ENCODE peak calls at places on chromosomes 7 and 10, in eight cellular contexts. J, C, M, B, E, G, L and Y are unnamed samples.

GRCh38 chr7:126529254-126529653 is 723.5 kb downstream of the GRM8 start:
- DNase-seq in E (no peak), J (no peak), B (no peak), C (no peak), G (no peak), M (no peak), L (no peak), Y (no peak)

GRCh38 chr10:536371-536925 is 153.0 kb downstream of the DIP2C start:
- DNase-seq in C (no peak), M (no peak), B (no peak), L (no peak), J (no peak), E (no peak), G (no peak), Y (peak)

GRCh38 chr10:3836222-3836820 is 51.3 kb upstream of the KLF6 start:
- DNase-seq in E (no peak), J (no peak), M (no peak), L (no peak), C (no peak), B (no peak), G (no peak), Y (no peak)

GRCh38 chr7:37504791-37505190 is 56.1 kb upstream of the ELMO1 start:
- DNase-seq in G (no peak), C (no peak), M (no peak), J (no peak), E (no peak), B (no peak), L (no peak), Y (no peak)

GRCh38 chr7:8433477-8434289 is at the start of gene NXPH1:
- DNase-seq in M (no peak), J (no peak), B (no peak), E (no peak), L (no peak), G (no peak), C (no peak), Y (no peak)

GRCh38 chr7:30549933-30550493 is 44.7 kb upstream of the GARS1 start:
- DNase-seq in L (no peak), M (no peak), E (no peak), J (no peak), G (no peak), B (no peak), C (no peak), Y (no peak)

GRCh38 chr7:96143495-96144259 is 178.2 kb downstream of the SLC25A13 start:
- DNase-seq in L (no peak), C (no peak), M (no peak), G (no peak), E (no peak), B (no peak), J (no peak), Y (no peak)

GRCh38 chr7:115135769-115136410 is 214.0 kb downstream of the MDFIC start:
- DNase-seq in L (no peak), J (no peak), G (peak), E (no peak), C (no peak), B (no peak), M (no peak), Y (no peak)

GRCh38 chr10:62047960-62048383 is 146.5 kb downstream of the ARID5B start:
- DNase-seq in L (peak), E (no peak), C (no peak), G (no peak), M (no peak), B (no peak), J (no peak), Y (no peak)

GRCh38 chr7:152382244-152382643 is 53.6 kb downstream of the KMT2C start:
- DNase-seq in B (no peak), M (no peak), L (no peak), G (no peak), E (no peak), J (peak), C (no peak), Y (no peak)

GRCh38 chr7:32158751-32159360 is 88.6 kb upstream of the PDE1C start:
- DNase-seq in E (no peak), C (no peak), B (no peak), J (no peak), L (no peak), M (no peak), G (no peak), Y (no peak)

GRCh38 chr7:16233519-16233918 is 187.8 kb downstream of the CRPPA start:
- DNase-seq in E (no peak), L (no peak), C (no peak), J (no peak), M (no peak), B (no peak), G (no peak), Y (no peak)

GRCh38 chr7:73967832-73968295 is 60.1 kb upstream of the ELN start:
- DNase-seq in J (no peak), C (no peak), L (no peak), G (no peak), M (no peak), B (no peak), E (no peak), Y (peak)

GRCh38 chr7:145082366-145083240 is 246.8 kb upstream of the TPK1 start:
- DNase-seq in M (no peak), J (no peak), L (no peak), B (no peak), C (no peak), E (no peak), G (no peak), Y (no peak)

GRCh38 chr7:99365318-99366141 is 9.0 kb upstream of the ARPC1B start:
- DNase-seq in G (no peak), L (peak), C (no peak), B (no peak), J (peak), E (no peak), M (no peak), Y (no peak)

GRCh38 chr10:34854147-34854601 is 39.1 kb upstream of the PARD3 start:
- DNase-seq in M (peak), B (no peak), J (no peak), C (peak), G (peak), E (no peak), L (no peak), Y (no peak)

GRCh38 chr10:624605-625334 is 64.7 kb downstream of the DIP2C start:
- DNase-seq in L (no peak), C (no peak), G (peak), B (no peak), E (no peak), J (no peak), M (no peak), Y (no peak)

GRCh38 chr7:1046722-1047679 is 2.7 kb downstream of the GPR146 start:
- DNase-seq in J (no peak), M (no peak), B (no peak), L (no peak), E (no peak), G (no peak), C (no peak), Y (no peak)

GRCh38 chr10:101646369-101646768 is 48.6 kb downstream of the FBXW4 start:
- DNase-seq in B (no peak), E (no peak), J (no peak), G (peak), M (no peak), C (no peak), L (no peak), Y (no peak)

GRCh38 chr7:24755541-24756416 is 1.5 kb downstream of the GSDME start:
- DNase-seq in C (no peak), M (no peak), E (no peak), B (peak), L (no peak), J (no peak), G (no peak), Y (no peak)

GRCh38 chr7:41188163-41189130 is 514.4 kb downstream of the INHBA start:
- DNase-seq in L (no peak), E (no peak), M (peak), C (peak), B (peak), J (no peak), G (no peak), Y (no peak)

GRCh38 chr7:45588466-45588865 is 14.3 kb downstream of the ADCY1 start:
- DNase-seq in J (no peak), C (no peak), L (no peak), E (no peak), G (no peak), M (no peak), B (no peak), Y (no peak)

GRCh38 chr7:50190772-50191171 is 97.7 kb upstream of the ZPBP start:
- DNase-seq in G (no peak), L (no peak), C (no peak), B (no peak), E (no peak), M (no peak), J (no peak), Y (no peak)

GRCh38 chr10:35448687-35449662 is 112.7 kb downstream of the CCNY start:
- DNase-seq in J (no peak), E (no peak), L (no peak), M (no peak), C (no peak), G (no peak), B (no peak), Y (no peak)